ENCODE peak calls at places on chromosomes 7 and 10, in eight cellular contexts. G, L, H, T, P, Z, Y and C are unnamed samples. For H3K4me1 and H3K36me3, the result is how much of the 10 kb centered on the place peaks cover.

GRCh38 chr10:24414597-24414996 is 205.7 kb downstream of the KIAA1217 start:
- DNase-seq in G (no peak), L (no peak), H (no peak), T (no peak), P (no peak), Z (peak), Y (no peak), C (no peak)

GRCh38 chr7:83976302-83976701 is 218.3 kb downstream of the SEMA3A start:
- DNase-seq in G (no peak), L (no peak), H (peak), T (no peak), P (no peak), Z (no peak), Y (no peak), C (no peak)

GRCh38 chr10:11153245-11153644 is 135.6 kb downstream of the CELF2 start:
- DNase-seq in G (no peak), L (no peak), H (no peak), T (no peak), P (no peak), Z (no peak), Y (no peak), C (no peak)

GRCh38 chr10:98080474-98080873 is 50.1 kb upstream of the CRTAC1 start:
- DNase-seq in G (no peak), L (no peak), H (no peak), T (no peak), P (no peak), Z (no peak), Y (no peak), C (no peak)

GRCh38 chr10:103828107-103828506 is 27.3 kb downstream of the SH3PXD2A start:
- DNase-seq in G (peak), L (peak), H (no peak), T (no peak), P (no peak), Z (no peak), Y (no peak), C (no peak)

GRCh38 chr10:371515-371914 is 236.3 kb downstream of the ZMYND11 start:
- DNase-seq in G (no peak), L (no peak), H (no peak), T (no peak), P (no peak), Z (no peak), Y (no peak), C (no peak)

GRCh38 chr7:157667731-157668130 is 330.9 kb downstream of the DNAJB6 start:
- DNase-seq in G (no peak), L (no peak), H (no peak), T (no peak), P (no peak), Z (no peak), Y (no peak), C (no peak)

GRCh38 chr7:112121290-112121689 is 84.9 kb downstream of the DOCK4 start:
- DNase-seq in G (no peak), L (no peak), H (no peak), T (no peak), P (no peak), Z (no peak), Y (no peak), C (no peak)

GRCh38 chr10:329361-330099 is 194.3 kb downstream of the ZMYND11 start:
- DNase-seq in G (peak), L (peak), H (peak), T (peak), P (peak), Z (peak), Y (peak), C (peak)

GRCh38 chr7:107902381-107902780 is 11.4 kb downstream of the DLD start:
- DNase-seq in G (no peak), L (no peak), H (peak), T (no peak), P (no peak), Z (no peak), Y (no peak), C (no peak)

DNA sequence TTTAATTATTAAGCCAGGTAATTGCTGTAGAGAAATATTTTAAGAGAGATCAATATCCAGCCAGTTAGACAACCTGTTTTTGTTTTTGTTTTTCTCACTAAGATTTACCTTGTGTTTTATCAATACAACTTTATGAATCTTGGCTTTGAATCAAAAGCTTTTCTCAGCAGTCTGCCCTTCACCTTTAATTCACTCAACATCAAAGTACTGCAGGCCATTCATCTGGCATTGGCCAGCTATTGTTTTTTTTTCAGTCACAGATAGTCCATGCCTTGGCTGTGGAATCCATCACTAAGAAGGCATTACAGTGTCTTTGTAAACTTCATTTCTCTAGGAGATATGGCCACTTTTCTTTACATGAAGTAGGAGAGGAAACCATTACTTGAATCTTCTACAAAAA is 20.2 kb downstream of the SGCE start:
- DNase-seq in G (no peak), L (no peak), H (no peak), T (no peak), P (no peak), Z (no peak), Y (no peak), C (no peak)
- H3K4me1 ChIP-seq in G (under half), L (under half), H (under half), T (under half), P (under half), Z (under half), Y (under half), C (under half)

DNA sequence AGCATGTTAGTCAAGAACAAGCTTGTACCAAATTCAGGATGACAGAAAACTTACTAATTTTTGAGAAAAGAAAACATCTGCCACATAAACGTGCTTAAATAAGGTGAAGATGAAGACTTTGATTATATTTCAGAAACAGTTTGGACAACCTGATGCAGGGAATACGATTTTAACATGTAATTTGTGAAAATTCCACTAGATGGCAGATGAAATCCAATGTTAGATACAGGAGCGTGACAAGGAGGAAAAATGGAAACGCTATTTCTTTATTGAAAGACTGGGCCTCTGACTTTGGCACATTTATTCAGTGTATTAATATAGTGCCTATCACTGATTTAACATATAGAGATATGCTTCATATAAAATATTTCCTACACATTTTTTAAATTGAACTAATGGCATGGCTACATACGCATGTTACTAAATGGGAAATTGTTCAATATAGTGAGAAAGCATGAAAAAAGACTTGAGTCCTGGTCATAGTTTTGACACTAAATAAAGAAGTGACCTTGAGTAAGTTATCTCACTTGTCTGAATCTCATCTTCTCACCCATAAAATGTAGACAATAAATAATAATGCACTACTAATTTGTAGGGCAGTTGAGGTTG is 60.7 kb downstream of the CD36 start:
- DNase-seq in G (no peak), L (peak), H (peak), T (no peak), P (no peak), Z (no peak), Y (no peak), C (no peak)
- H3K36me3 ChIP-seq in G (under half), L (under half), H (under half), T (under half), P (under half), Z (under half), Y (under half), C (under half)

GRCh38 chr10:122280977-122281376 is 9.9 kb downstream of the BTBD16 start:
- DNase-seq in G (no peak), L (no peak), H (no peak), T (no peak), P (no peak), Z (peak), Y (no peak), C (no peak)

GRCh38 chr10:122280156-122280555 is 9.1 kb downstream of the BTBD16 start:
- DNase-seq in G (no peak), L (no peak), H (no peak), T (no peak), P (no peak), Z (peak), Y (no peak), C (no peak)

GRCh38 chr10:122282253-122282671 is 11.2 kb downstream of the BTBD16 start:
- DNase-seq in G (no peak), L (no peak), H (no peak), T (no peak), P (peak), Z (no peak), Y (no peak), C (no peak)

GRCh38 chr10:122281751-122282150 is 10.7 kb downstream of the BTBD16 start:
- DNase-seq in G (no peak), L (no peak), H (no peak), T (no peak), P (no peak), Z (peak), Y (no peak), C (no peak)

DNA sequence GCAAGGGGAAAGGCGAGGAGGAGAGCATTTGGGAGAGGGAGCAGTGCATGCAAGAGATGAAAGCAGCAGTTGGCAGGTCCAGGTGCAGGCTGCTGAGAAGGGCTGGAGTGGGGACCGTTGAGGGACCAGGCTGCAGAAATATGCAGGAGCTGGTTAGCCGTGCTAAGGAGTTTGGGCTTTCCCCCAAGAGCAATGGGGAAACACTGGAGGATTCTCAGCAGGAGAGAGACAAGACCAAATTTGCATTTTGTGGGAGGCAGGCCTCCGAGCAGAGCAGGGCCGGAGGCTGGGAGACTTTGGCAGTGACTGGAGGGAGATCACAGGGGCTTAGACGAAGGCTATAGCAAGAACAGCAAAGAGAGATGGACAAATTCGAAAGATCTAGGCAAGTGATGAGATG is 11.8 kb downstream of the BTBD16 start:
- DNase-seq in G (no peak), L (no peak), H (no peak), T (no peak), P (no peak), Z (no peak), Y (no peak), C (no peak)
- H3K4me1 ChIP-seq in G (under half), L (under half), H (under half), T (under half), P (under half), Z (under half), Y (under half), C (under half)

GRCh38 chr10:87865201-87866025 is 2.0 kb downstream of the PTEN start:
- DNase-seq in G (no peak), L (no peak), H (no peak), T (no peak), P (no peak), Z (no peak), Y (no peak), C (no peak)

GRCh38 chr10:87867453-87867852 is 4.0 kb downstream of the PTEN start:
- DNase-seq in G (no peak), L (no peak), H (no peak), T (no peak), P (no peak), Z (no peak), Y (no peak), C (no peak)

GRCh38 chr10:87866575-87866974 is 3.1 kb downstream of the PTEN start:
- DNase-seq in G (no peak), L (no peak), H (no peak), T (no peak), P (no peak), Z (no peak), Y (no peak), C (no peak)

GRCh38 chr10:87870154-87870553 is 6.7 kb downstream of the PTEN start:
- DNase-seq in G (no peak), L (no peak), H (no peak), T (no peak), P (no peak), Z (no peak), Y (no peak), C (no peak)

DNA sequence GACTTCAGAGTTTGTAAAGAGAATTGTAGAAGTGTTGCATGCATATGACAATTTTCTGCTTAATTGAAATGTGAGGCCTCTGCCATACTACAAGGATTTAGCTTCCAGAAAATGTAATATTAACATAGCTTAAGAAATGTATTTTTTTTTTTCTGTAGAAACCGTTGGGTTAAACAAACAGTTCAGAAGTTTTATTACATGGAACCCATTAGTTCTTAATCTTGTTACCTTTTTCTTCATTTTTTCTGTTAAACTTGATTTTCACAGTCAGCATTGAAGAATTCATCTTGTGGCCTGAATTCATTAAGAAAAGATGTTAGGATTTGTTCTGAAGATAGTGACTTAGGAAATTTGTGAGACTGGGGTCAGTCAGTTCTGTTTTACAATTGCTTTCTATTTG is 4.9 kb downstream of the PTEN start:
- DNase-seq in G (no peak), L (no peak), H (no peak), T (no peak), P (no peak), Z (no peak), Y (no peak), C (no peak)
- H3K36me3 ChIP-seq in G (under half), L (under half), H (under half), T (under half), P (under half), Z (under half), Y (under half), C (under half)